ENCODE peak calls at places on chromosomes 1 and 21, in ten cellular contexts. M is endothelial cell of umbilical vein; W is prostate gland; K is body of pancreas; X is AG04450; I is CD8-positive, alpha-beta T cell; H is heart right ventricle; B is Panc1; O is GM23248; J is testis. R is an unnamed sample.

GRCh38 chr1:10510520-10511493 is 36.1 kb downstream of the PEX14 start:
- DNase-seq in K (no peak), J (no peak), B (peak; percentile 90), X (peak; percentile 66), I (peak; percentile 72), O (peak; percentile 98), H (no peak), W (no peak), M (peak; percentile 87), R (peak; percentile 79)

GRCh38 chr1:23019851-23020625 is 770 bp downstream of the KDM1A start:
- DNase-seq in I (peak; percentile 17), M (peak; percentile 70), B (no peak), X (no peak), O (peak; percentile 62), W (peak; percentile 15), J (peak; percentile 61), K (peak; percentile 31), H (peak; percentile 8), R (peak; percentile 28)

GRCh38 chr1:47444578-47445465 is 7.0 kb downstream of the FOXD2 start:
- DNase-seq in K (peak; percentile 5), J (peak; percentile 19), B (no peak), O (peak; percentile 42), W (no peak), X (no peak), H (no peak), I (no peak), M (no peak), R (no peak)

GRCh38 chr1:100463809-100464424 is 74.0 kb upstream of the GPR88 start:
- DNase-seq in K (peak; percentile 40), M (peak; percentile 48), H (peak; percentile 38), O (peak; percentile 83), W (peak; percentile 42), B (no peak), I (peak; percentile 51), J (peak; percentile 81), X (no peak), R (peak; percentile 72)

GRCh38 chr1:86704972-86705632 is 726 bp downstream of the SH3GLB1 start:
- DNase-seq in K (peak; percentile 52), J (peak; percentile 68), I (peak; percentile 38), H (peak; percentile 75), M (peak; percentile 79), B (no peak), W (peak; percentile 40), O (peak; percentile 76), X (no peak), R (peak; percentile 44)

GRCh38 chr1:76066390-76066789 is 8.2 kb upstream of the ST6GALNAC3 start:
- DNase-seq in K (no peak), M (peak; percentile 39), W (no peak), J (no peak), H (no peak), X (no peak), B (no peak), O (peak; percentile 31), I (no peak), R (peak; percentile 14)

GRCh38 chr21:37627074-37627473 is 260.5 kb downstream of the DYRK1A start:
- DNase-seq in M (no peak), K (no peak), I (no peak), H (no peak), X (no peak), B (no peak), O (peak; percentile 18), J (no peak), W (no peak), R (no peak)

GRCh38 chr1:228927947-228928898 is 192.9 kb downstream of the RHOU start:
- DNase-seq in M (no peak), B (no peak), W (no peak), K (no peak), X (no peak), O (no peak), J (no peak), I (no peak), H (no peak), R (no peak)

GRCh38 chr1:2789986-2790581 is 11.4 kb downstream of the TTC34 start:
- DNase-seq in B (no peak), X (no peak), H (no peak), W (no peak), K (no peak), J (no peak), M (no peak), I (no peak), O (no peak), R (no peak)

GRCh38 chr1:23478896-23479790 is 4.8 kb downstream of the ASAP3 start:
- DNase-seq in K (peak; percentile 81), O (peak; percentile 70), M (peak; percentile 18), J (peak; percentile 24), H (peak; percentile 85), W (peak; percentile 22), I (no peak), B (no peak), X (no peak), R (peak; percentile 30)

GRCh38 chr1:24556414-24556795 is 518 bp downstream of the NCMAP start:
- DNase-seq in H (no peak), X (no peak), M (no peak), B (no peak), W (no peak), O (no peak), I (no peak), K (no peak), J (no peak), R (no peak)

GRCh38 chr1:45521413-45522323 is at the start of gene PRDX1:
- DNase-seq in I (peak; percentile 95), J (peak; percentile 97), O (peak; percentile 95), K (peak; percentile 96), X (peak; percentile 91), B (peak; percentile 84), M (peak; percentile 96), H (peak; percentile 98), W (peak; percentile 98), R (peak; percentile 93)

GRCh38 chr1:45512641-45513054 is 9.0 kb downstream of the PRDX1 start:
- DNase-seq in I (peak; percentile 58), K (peak; percentile 69), M (peak; percentile 74), H (peak; percentile 65), J (peak; percentile 80), X (no peak), B (peak; percentile 64), O (peak; percentile 78), W (peak; percentile 67), R (peak; percentile 70)

GRCh38 chr1:45510972-45511527 is 10.6 kb downstream of the PRDX1 start:
- DNase-seq in B (no peak), X (no peak), M (no peak), O (no peak), W (no peak), I (no peak), J (no peak), H (no peak), K (no peak), R (no peak)

GRCh38 chr1:45518910-45519309 is 2.8 kb downstream of the PRDX1 start:
- DNase-seq in J (peak; percentile 36), M (peak; percentile 33), W (no peak), I (no peak), O (no peak), X (no peak), K (no peak), H (no peak), B (no peak), R (no peak)

GRCh38 chr1:45516465-45516864 is 5.2 kb downstream of the PRDX1 start:
- DNase-seq in H (no peak), O (no peak), B (no peak), W (no peak), K (no peak), M (no peak), I (no peak), X (no peak), J (no peak), R (no peak)
- H3K27ac ChIP-seq in H (no peak overlapping the region), O (no peak overlapping the region), B (no peak overlapping the region), W (no peak overlapping the region), K (no peak overlapping the region), M (no peak overlapping the region), I (no peak overlapping the region), X (no peak overlapping the region), J (no peak overlapping the region), R (no peak overlapping the region)

DNA sequence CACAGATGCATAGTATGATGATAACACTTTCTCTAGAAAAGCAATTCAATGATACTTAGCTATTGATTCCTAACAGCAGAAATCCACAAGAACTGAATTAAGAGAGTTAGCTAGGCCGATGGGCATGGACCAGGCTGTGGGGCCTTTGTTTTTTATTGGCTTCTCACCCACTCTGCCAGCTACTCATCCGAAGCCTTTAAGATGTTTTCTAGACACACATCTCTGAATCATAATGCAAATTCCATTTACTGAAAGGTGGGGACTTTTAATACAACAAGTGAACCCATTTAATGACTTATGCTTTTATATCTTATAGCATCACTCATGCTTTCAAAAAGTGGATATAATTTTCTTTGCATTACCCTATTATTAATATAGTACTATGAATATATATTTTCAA is 170.2 kb downstream of the RUNX1 start:
- DNase-seq in H (no peak), J (no peak), X (no peak), K (no peak), I (no peak), O (peak; percentile 63), M (no peak), B (no peak), W (no peak), R (no peak)
- H3K4me3 ChIP-seq in H (no peak overlapping the region), J (no peak overlapping the region), X (no peak overlapping the region), K (no peak overlapping the region), I (no peak overlapping the region), O (peak overlapping the region; percentile 97), M (no peak overlapping the region), B (peak overlapping the region; percentile 26), W (no peak overlapping the region), R (no peak overlapping the region)

GRCh38 chr1:32891241-32891570 is 4.9 kb downstream of the HPCA start:
- DNase-seq in M (no peak), I (no peak), W (no peak), J (no peak), B (no peak), H (no peak), X (no peak), O (peak; percentile 35), K (no peak), R (no peak)

GRCh38 chr1:32888134-32888533 is 1.8 kb downstream of the HPCA start:
- DNase-seq in O (no peak), M (no peak), I (no peak), J (no peak), K (no peak), W (no peak), B (no peak), H (no peak), X (no peak), R (no peak)

GRCh38 chr1:32890516-32891240 is 4.4 kb downstream of the HPCA start:
- DNase-seq in W (no peak), I (no peak), B (no peak), H (no peak), O (no peak), M (no peak), X (no peak), J (no peak), K (no peak), R (no peak)

GRCh38 chr1:32888677-32889420 is 2.6 kb downstream of the HPCA start:
- DNase-seq in M (no peak), J (no peak), X (no peak), K (no peak), H (no peak), O (no peak), I (no peak), W (no peak), B (no peak), R (no peak)

GRCh38 chr1:32889731-32890278 is 3.5 kb downstream of the HPCA start:
- DNase-seq in J (no peak), X (no peak), W (no peak), O (no peak), M (no peak), B (no peak), H (no peak), I (no peak), K (no peak), R (no peak)
- H3K27ac ChIP-seq in J (no peak overlapping the region), X (no peak overlapping the region), W (no peak overlapping the region), O (no peak overlapping the region), M (no peak overlapping the region), B (no peak overlapping the region), H (no peak overlapping the region), I (no peak overlapping the region), K (no peak overlapping the region), R (no peak overlapping the region)

GRCh38 chr1:151166506-151166956 is 587 bp downstream of the SCNM1 start:
- DNase-seq in W (no peak), I (no peak), M (no peak), X (peak; percentile 50), H (no peak), K (no peak), B (no peak), O (peak; percentile 90), J (no peak), R (peak; percentile 57)
- H3K4me3 ChIP-seq in W (peak overlapping the region; percentile 65), I (peak overlapping the region; percentile 82), M (peak overlapping the region; percentile 81), X (peak overlapping the region; percentile 99), H (peak overlapping the region; percentile 73), K (peak overlapping the region; percentile 6), B (peak overlapping the region; percentile 92), O (peak overlapping the region; percentile 90), J (peak overlapping the region; percentile 67), R (peak overlapping the region; percentile 95)

R was measured in brain microvascular endothelial cell.